ENCODE peak calls at places on chromosomes 5 and 9, in nine cellular contexts. One of them, this sample, is unnamed.

GRCh38 chr9:113620016-113620376 is 156.5 kb downstream of the RGS3 start:
- DNase-seq in right lobe of liver: no peak
- DNase-seq in tibial nerve: no peak
- DNase-seq in body of pancreas: no peak
- DNase-seq in Peyer's patch: no peak
- DNase-seq in breast epithelium: no peak
- DNase-seq in IMR-90: no peak
- DNase-seq in A549: no peak
- DNase-seq in testis: no peak
- DNase-seq in this sample: no peak

GRCh38 chr5:127229185-127229889 is 61.3 kb upstream of the MEGF10 start:
- DNase-seq in tibial nerve: peak; percentile 13
- DNase-seq in Peyer's patch: peak; percentile 47
- DNase-seq in A549: peak; percentile 23
- DNase-seq in breast epithelium: peak; percentile 40
- DNase-seq in testis: peak; percentile 64
- DNase-seq in IMR-90: peak; percentile 6
- DNase-seq in right lobe of liver: peak; percentile 57
- DNase-seq in body of pancreas: peak; percentile 59
- DNase-seq in this sample: no peak

GRCh38 chr9:115350548-115350947 is 232.6 kb upstream of the TNC start:
- DNase-seq in body of pancreas: no peak
- DNase-seq in A549: no peak
- DNase-seq in IMR-90: peak; percentile 55
- DNase-seq in breast epithelium: no peak
- DNase-seq in Peyer's patch: no peak
- DNase-seq in testis: no peak
- DNase-seq in right lobe of liver: no peak
- DNase-seq in tibial nerve: no peak
- DNase-seq in this sample: no peak

GRCh38 chr5:35041251-35041650 is 6.5 kb downstream of the AGXT2 start:
- DNase-seq in testis: no peak
- DNase-seq in IMR-90: peak; percentile 43
- DNase-seq in tibial nerve: no peak
- DNase-seq in A549: no peak
- DNase-seq in right lobe of liver: no peak
- DNase-seq in Peyer's patch: no peak
- DNase-seq in body of pancreas: no peak
- DNase-seq in breast epithelium: no peak
- DNase-seq in this sample: no peak

GRCh38 chr5:58054018-58054417 is 405.9 kb downstream of the PLK2 start:
- DNase-seq in breast epithelium: no peak
- DNase-seq in body of pancreas: no peak
- DNase-seq in IMR-90: no peak
- DNase-seq in Peyer's patch: no peak
- DNase-seq in testis: no peak
- DNase-seq in A549: no peak
- DNase-seq in tibial nerve: no peak
- DNase-seq in right lobe of liver: no peak
- DNase-seq in this sample: no peak

GRCh38 chr5:88883566-88884434 is 816 bp upstream of the MEF2C start:
- DNase-seq in right lobe of liver: peak; percentile 54
- DNase-seq in testis: peak; percentile 78
- DNase-seq in IMR-90: peak; percentile 79
- DNase-seq in A549: peak; percentile 18
- DNase-seq in breast epithelium: peak; percentile 43
- DNase-seq in tibial nerve: no peak
- DNase-seq in Peyer's patch: peak; percentile 65
- DNase-seq in body of pancreas: peak; percentile 62
- DNase-seq in this sample: peak; percentile 34

GRCh38 chr5:73454379-73455036 is 5.9 kb upstream of the FOXD1 start:
- DNase-seq in body of pancreas: peak; percentile 66
- DNase-seq in Peyer's patch: no peak
- DNase-seq in IMR-90: peak; percentile 62
- DNase-seq in right lobe of liver: no peak
- DNase-seq in breast epithelium: no peak
- DNase-seq in A549: peak; percentile 83
- DNase-seq in testis: peak; percentile 46
- DNase-seq in tibial nerve: no peak
- DNase-seq in this sample: no peak

GRCh38 chr5:150352531-150353394 is 4.7 kb upstream of the TCOF1 start:
- DNase-seq in A549: no peak
- DNase-seq in body of pancreas: no peak
- DNase-seq in breast epithelium: no peak
- DNase-seq in Peyer's patch: no peak
- DNase-seq in right lobe of liver: no peak
- DNase-seq in testis: no peak
- DNase-seq in IMR-90: peak; percentile 30
- DNase-seq in tibial nerve: no peak
- DNase-seq in this sample: no peak

GRCh38 chr9:120109242-120109641 is 470.7 kb downstream of the CDK5RAP2 start:
- DNase-seq in IMR-90: no peak
- DNase-seq in body of pancreas: no peak
- DNase-seq in right lobe of liver: no peak
- DNase-seq in testis: peak; percentile 21
- DNase-seq in Peyer's patch: no peak
- DNase-seq in breast epithelium: no peak
- DNase-seq in A549: peak; percentile 37
- DNase-seq in tibial nerve: no peak
- DNase-seq in this sample: peak; percentile 49

GRCh38 chr9:73151653-73152382 is at the start of gene ANXA1:
- DNase-seq in breast epithelium: no peak
- DNase-seq in Peyer's patch: no peak
- DNase-seq in IMR-90: peak; percentile 83
- DNase-seq in testis: no peak
- DNase-seq in body of pancreas: no peak
- DNase-seq in right lobe of liver: no peak
- DNase-seq in tibial nerve: no peak
- DNase-seq in A549: peak; percentile 94
- DNase-seq in this sample: peak; percentile 38

GRCh38 chr9:82961504-82962125 is 101.3 kb downstream of the RASEF start:
- DNase-seq in body of pancreas: peak; percentile 92
- DNase-seq in testis: peak; percentile 90
- DNase-seq in A549: peak; percentile 80
- DNase-seq in tibial nerve: peak; percentile 48
- DNase-seq in breast epithelium: peak; percentile 59
- DNase-seq in IMR-90: peak; percentile 70
- DNase-seq in right lobe of liver: peak; percentile 68
- DNase-seq in Peyer's patch: peak; percentile 26
- DNase-seq in this sample: peak; percentile 49

GRCh38 chr9:94668424-94668916 is 29.2 kb upstream of the FBP1 start:
- DNase-seq in testis: no peak
- DNase-seq in tibial nerve: no peak
- DNase-seq in Peyer's patch: no peak
- DNase-seq in IMR-90: no peak
- DNase-seq in body of pancreas: no peak
- DNase-seq in right lobe of liver: no peak
- DNase-seq in A549: no peak
- DNase-seq in breast epithelium: no peak
- DNase-seq in this sample: no peak

GRCh38 chr5:56737002-56737621 is 78.2 kb upstream of the MAP3K1 start:
- DNase-seq in breast epithelium: no peak
- DNase-seq in body of pancreas: no peak
- DNase-seq in right lobe of liver: no peak
- DNase-seq in IMR-90: peak; percentile 75
- DNase-seq in A549: no peak
- DNase-seq in testis: no peak
- DNase-seq in tibial nerve: no peak
- DNase-seq in Peyer's patch: no peak
- DNase-seq in this sample: no peak

GRCh38 chr9:21265421-21266189 is 25.8 kb upstream of the IFNA14 start:
- DNase-seq in tibial nerve: no peak
- DNase-seq in body of pancreas: no peak
- DNase-seq in IMR-90: no peak
- DNase-seq in Peyer's patch: no peak
- DNase-seq in breast epithelium: no peak
- DNase-seq in right lobe of liver: no peak
- DNase-seq in A549: no peak
- DNase-seq in testis: no peak
- DNase-seq in this sample: no peak

GRCh38 chr9:124180557-124180956 is 77.2 kb upstream of the NEK6 start:
- DNase-seq in A549: no peak
- DNase-seq in IMR-90: peak; percentile 45
- DNase-seq in tibial nerve: peak; percentile 48
- DNase-seq in right lobe of liver: no peak
- DNase-seq in breast epithelium: no peak
- DNase-seq in Peyer's patch: no peak
- DNase-seq in testis: peak; percentile 22
- DNase-seq in body of pancreas: peak; percentile 39
- DNase-seq in this sample: no peak

GRCh38 chr9:100282388-100282719 is 70.4 kb downstream of the TEX10 start:
- DNase-seq in breast epithelium: no peak
- DNase-seq in tibial nerve: no peak
- DNase-seq in right lobe of liver: no peak
- DNase-seq in IMR-90: no peak
- DNase-seq in body of pancreas: no peak
- DNase-seq in Peyer's patch: no peak
- DNase-seq in A549: no peak
- DNase-seq in testis: no peak
- DNase-seq in this sample: no peak

GRCh38 chr5:6158974-6159863 is 219.1 kb downstream of the MED10 start:
- DNase-seq in testis: no peak
- DNase-seq in Peyer's patch: no peak
- DNase-seq in IMR-90: peak; percentile 21
- DNase-seq in right lobe of liver: peak; percentile 58
- DNase-seq in body of pancreas: peak; percentile 12
- DNase-seq in A549: peak; percentile 95
- DNase-seq in breast epithelium: no peak
- DNase-seq in tibial nerve: no peak
- DNase-seq in this sample: peak; percentile 26

DNA sequence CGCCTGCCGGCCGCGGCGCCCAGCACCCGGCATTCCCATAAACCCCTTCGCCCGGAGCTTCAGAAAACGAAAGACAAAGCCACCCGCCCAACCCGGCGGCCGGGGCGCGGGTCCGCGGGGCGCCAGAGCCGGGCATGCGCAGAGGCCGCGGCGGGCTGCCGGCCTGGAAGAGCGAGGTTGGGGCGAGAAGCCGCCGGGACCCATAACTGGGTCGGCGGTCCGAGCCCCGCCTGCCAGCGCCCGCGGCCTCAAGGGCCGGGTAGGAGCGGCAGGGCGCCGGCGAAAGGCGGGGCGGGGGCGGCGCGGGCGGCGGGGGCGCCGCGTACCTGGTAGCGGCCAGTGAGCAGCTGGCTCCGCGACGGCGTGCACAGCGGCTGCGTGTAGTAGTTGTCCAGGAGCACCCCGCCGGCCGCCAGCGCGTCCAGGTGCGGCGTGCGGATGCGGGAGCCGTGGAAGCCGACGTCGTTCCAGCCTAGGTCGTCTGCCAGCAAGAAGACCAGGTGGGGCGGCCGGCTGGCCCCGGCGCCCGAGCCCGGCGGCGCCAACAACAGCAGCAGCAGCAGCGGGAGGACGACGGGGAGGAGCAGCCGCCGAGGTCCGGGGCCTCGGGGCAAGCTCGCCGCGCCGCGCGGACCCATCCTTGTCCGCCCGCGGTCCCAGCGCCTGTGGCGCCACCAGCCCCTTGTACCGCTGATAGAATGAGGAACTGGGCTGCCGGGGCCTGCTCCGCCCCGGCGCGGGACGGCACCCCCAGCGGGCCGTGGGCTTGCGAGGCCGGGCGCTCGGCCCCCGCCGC is at the start of gene ARSB:
- DNase-seq in body of pancreas: peak; percentile 88
- DNase-seq in IMR-90: peak; percentile 77
- DNase-seq in right lobe of liver: peak; percentile 89
- DNase-seq in testis: peak; percentile 91
- DNase-seq in Peyer's patch: peak; percentile 86
- DNase-seq in tibial nerve: peak; percentile 55
- DNase-seq in breast epithelium: peak; percentile 69
- DNase-seq in A549: peak; percentile 85
- DNase-seq in this sample: peak; percentile 82
- TF ChIP-seq POLR2A in body of pancreas: peak; percentile 81
- TF ChIP-seq POLR2A in IMR-90: peak; percentile 62
- TF ChIP-seq POLR2A in right lobe of liver: peak; percentile 80
- TF ChIP-seq POLR2A in testis: no peak
- TF ChIP-seq POLR2A in Peyer's patch: peak; percentile 11
- TF ChIP-seq POLR2A in tibial nerve: peak; percentile 49
- TF ChIP-seq POLR2A in breast epithelium: no peak
- TF ChIP-seq POLR2A in A549: peak; percentile 86
- TF ChIP-seq POLR2A in this sample: peak; percentile 59

GRCh38 chr9:693460-694390 is 147.8 kb upstream of the DMRT1 start:
- DNase-seq in right lobe of liver: no peak
- DNase-seq in Peyer's patch: no peak
- DNase-seq in tibial nerve: no peak
- DNase-seq in A549: no peak
- DNase-seq in IMR-90: peak; percentile 86
- DNase-seq in breast epithelium: no peak
- DNase-seq in body of pancreas: peak; percentile 45
- DNase-seq in testis: peak; percentile 66
- DNase-seq in this sample: no peak
- TF ChIP-seq POLR2A in right lobe of liver: peak; percentile 43
- TF ChIP-seq POLR2A in Peyer's patch: no peak
- TF ChIP-seq POLR2A in tibial nerve: no peak
- TF ChIP-seq POLR2A in A549: no peak
- TF ChIP-seq POLR2A in IMR-90: peak; percentile 69
- TF ChIP-seq POLR2A in breast epithelium: no peak
- TF ChIP-seq POLR2A in body of pancreas: no peak
- TF ChIP-seq POLR2A in testis: no peak
- TF ChIP-seq POLR2A in this sample: no peak

DNA sequence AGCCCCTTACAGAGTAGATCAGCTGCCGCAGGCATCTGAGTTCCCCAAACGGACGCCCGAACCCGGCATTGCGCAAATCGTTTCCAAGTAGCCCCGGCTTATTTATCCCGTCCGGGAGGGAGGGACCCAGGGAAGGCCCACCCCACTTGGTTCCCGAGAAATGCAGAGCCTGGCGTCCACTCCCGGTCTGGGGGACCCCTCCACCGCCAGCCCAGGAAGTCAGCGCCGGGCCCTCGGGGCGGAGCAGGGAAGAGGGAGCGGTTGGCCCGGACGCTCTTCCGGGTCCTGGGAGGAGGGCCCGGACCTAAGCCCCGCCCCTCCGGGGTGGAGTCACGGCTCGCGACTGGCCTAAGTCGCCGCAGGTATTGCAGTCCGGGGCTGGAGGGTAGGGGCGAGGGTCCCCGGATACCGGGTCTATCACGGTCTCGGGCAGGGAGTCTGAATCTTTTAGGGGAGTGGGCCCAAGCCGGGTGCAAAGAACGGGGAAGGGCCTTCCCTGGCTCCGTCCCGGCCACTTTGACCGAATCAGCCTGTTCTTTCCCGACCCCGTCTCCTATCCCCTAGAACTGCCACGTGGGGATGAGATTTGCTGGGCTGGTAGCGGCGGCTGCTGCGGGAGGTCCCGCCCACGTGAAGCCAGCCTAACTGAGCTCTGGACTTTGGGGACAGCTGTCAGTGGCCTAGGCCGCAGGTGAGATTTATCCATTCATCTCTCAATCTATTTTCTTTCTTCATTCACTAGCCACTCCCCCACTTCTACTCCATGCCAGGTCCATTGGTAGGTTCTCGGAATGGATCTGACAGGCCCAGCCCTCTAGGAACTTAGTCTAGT is at the start of gene RABEPK:
- DNase-seq in testis: peak; percentile 94
- DNase-seq in IMR-90: peak; percentile 93
- DNase-seq in breast epithelium: peak; percentile 89
- DNase-seq in body of pancreas: peak; percentile 92
- DNase-seq in Peyer's patch: peak; percentile 92
- DNase-seq in right lobe of liver: peak; percentile 96
- DNase-seq in tibial nerve: peak; percentile 85
- DNase-seq in A549: peak; percentile 94
- DNase-seq in this sample: peak; percentile 99
- TF ChIP-seq POLR2A in testis: peak; percentile 57
- TF ChIP-seq POLR2A in IMR-90: peak; percentile 80
- TF ChIP-seq POLR2A in breast epithelium: peak; percentile 70
- TF ChIP-seq POLR2A in body of pancreas: peak; percentile 86
- TF ChIP-seq POLR2A in Peyer's patch: peak; percentile 90
- TF ChIP-seq POLR2A in right lobe of liver: peak; percentile 82
- TF ChIP-seq POLR2A in tibial nerve: peak; percentile 46
- TF ChIP-seq POLR2A in A549: peak; percentile 81
- TF ChIP-seq POLR2A in this sample: peak; percentile 66

GRCh38 chr9:7799234-7799933 is at the start of gene DMAC1:
- DNase-seq in testis: peak; percentile 89
- DNase-seq in IMR-90: peak; percentile 84
- DNase-seq in tibial nerve: peak; percentile 16
- DNase-seq in body of pancreas: peak; percentile 80
- DNase-seq in breast epithelium: peak; percentile 46
- DNase-seq in right lobe of liver: peak; percentile 78
- DNase-seq in A549: peak; percentile 93
- DNase-seq in Peyer's patch: peak; percentile 76
- DNase-seq in this sample: peak; percentile 68
- TF ChIP-seq POLR2A in testis: no peak
- TF ChIP-seq POLR2A in IMR-90: peak; percentile 53
- TF ChIP-seq POLR2A in tibial nerve: no peak
- TF ChIP-seq POLR2A in body of pancreas: peak; percentile 64
- TF ChIP-seq POLR2A in breast epithelium: peak; percentile 13
- TF ChIP-seq POLR2A in right lobe of liver: peak; percentile 63
- TF ChIP-seq POLR2A in A549: peak; percentile 67
- TF ChIP-seq POLR2A in Peyer's patch: peak; percentile 33
- TF ChIP-seq POLR2A in this sample: no peak

This sample was measured in H54.